ENCODE peak calls at places on chromosomes 12 and 14, in seven cellular contexts. H is AG04450, O is suprapubic skin, L is GM12878, M is testis, U is fibroblast of lung, V is bronchial epithelial cell. C is an unnamed sample.

GRCh38 chr14:92898732-92899131 is 24.2 kb upstream of the CHGA start:
- DNase-seq in H (no peak), O (no peak), L (no peak), M (no peak), U (no peak), V (no peak), C (no peak)

GRCh38 chr12:117854339-117855012 is 114.3 kb downstream of the KSR2 start:
- DNase-seq in H (no peak), O (no peak), L (no peak), M (peak), U (peak), V (peak), C (peak)

GRCh38 chr14:21350539-21350938 is 33.3 kb downstream of the SUPT16H start:
- DNase-seq in H (no peak), O (no peak), L (no peak), M (no peak), U (no peak), V (no peak), C (no peak)

GRCh38 chr12:5260086-5260485 is 171.8 kb upstream of the NTF3 start:
- DNase-seq in H (no peak), O (no peak), L (no peak), M (no peak), U (no peak), V (no peak), C (no peak)

GRCh38 chr14:53149656-53150319 is 3.3 kb downstream of the DDHD1 start:
- DNase-seq in H (no peak), O (no peak), L (no peak), M (no peak), U (no peak), V (no peak), C (no peak)

GRCh38 chr12:21774358-21775129 is at the start of gene KCNJ8:
- DNase-seq in H (peak), O (no peak), L (no peak), M (peak), U (peak), V (no peak), C (peak)

GRCh38 chr14:76307786-76308780 is 67.9 kb upstream of the ESRRB start:
- DNase-seq in H (no peak), O (peak), L (no peak), M (no peak), U (no peak), V (peak), C (no peak)

GRCh38 chr12:65656156-65656885 is 168.0 kb upstream of the HMGA2 start:
- DNase-seq in H (no peak), O (no peak), L (no peak), M (no peak), U (no peak), V (peak), C (no peak)

GRCh38 chr14:95993768-95994592 is 45.2 kb upstream of the C14orf132 start:
- DNase-seq in H (peak), O (no peak), L (peak), M (peak), U (peak), V (peak), C (peak)

GRCh38 chr14:77203611-77204456 is 22.2 kb downstream of the TMEM63C start:
- DNase-seq in H (no peak), O (no peak), L (no peak), M (no peak), U (no peak), V (no peak), C (no peak)

GRCh38 chr12:10169094-10169493 is 2.8 kb downstream of the OLR1 start:
- DNase-seq in H (peak), O (no peak), L (no peak), M (no peak), U (peak), V (no peak), C (no peak)

GRCh38 chr12:6632026-6632978 is 3.5 kb downstream of the LPAR5 start:
- DNase-seq in H (no peak), O (no peak), L (peak), M (peak), U (no peak), V (no peak), C (no peak)

GRCh38 chr12:54984602-54985376 is at the start of gene TESPA1:
- DNase-seq in H (no peak), O (no peak), L (peak), M (peak), U (no peak), V (no peak), C (peak)

GRCh38 chr14:88791252-88791621 is 1.5 kb downstream of the EML5 start:
- DNase-seq in H (no peak), O (no peak), L (no peak), M (no peak), U (no peak), V (no peak), C (no peak)
- H3K4me3 ChIP-seq in H (peak), O (no peak), L (no peak), M (peak), U (no peak), V (no peak), C (peak)

DNA sequence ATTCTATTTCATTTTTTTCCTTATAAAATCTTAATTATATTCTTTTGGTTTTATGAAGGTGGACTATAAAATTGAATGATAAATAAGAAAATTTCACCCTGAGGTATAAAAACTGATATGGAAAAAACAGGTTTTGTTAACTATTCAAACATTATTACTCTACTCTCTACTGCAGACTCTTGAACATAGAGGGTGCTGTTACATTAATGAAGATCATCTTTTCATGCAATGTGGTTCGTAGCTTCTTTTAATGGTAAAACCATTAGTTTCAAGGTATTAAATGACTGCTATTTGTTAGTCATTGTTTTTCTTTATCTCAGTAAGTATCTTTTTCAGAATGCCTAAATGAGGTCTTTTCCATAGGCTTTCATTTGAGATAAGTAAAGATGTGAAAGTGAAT is 510.4 kb downstream of the SLC16A7 start:
- DNase-seq in H (no peak), O (no peak), L (no peak), M (no peak), U (peak), V (peak), C (no peak)
- TF ChIP-seq CTCF in H (peak), O (no peak), L (no peak), M (no peak), U (peak), V (peak), C (peak)

DNA sequence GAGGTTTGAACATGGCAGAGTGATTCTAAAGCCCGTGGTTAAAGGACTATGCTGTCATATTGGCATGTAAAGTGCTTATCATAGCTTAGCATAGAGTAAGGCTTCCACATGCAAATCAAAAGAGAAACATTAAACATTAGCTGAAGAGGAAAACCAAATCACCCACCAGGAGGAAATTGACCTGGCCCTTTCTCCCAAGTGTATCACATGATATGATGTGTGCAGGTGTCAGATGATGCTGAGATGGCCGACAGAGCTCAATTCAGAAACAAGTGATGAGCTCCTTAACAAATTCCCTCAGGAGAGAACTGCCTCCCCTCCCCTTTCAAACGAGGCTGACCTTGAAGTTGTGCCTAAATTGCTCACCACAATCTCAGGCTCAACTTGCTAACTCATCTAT is 217.1 kb upstream of the BTG1 start:
- DNase-seq in H (no peak), O (no peak), L (peak), M (no peak), U (no peak), V (no peak), C (peak)
- H3K4me3 ChIP-seq in H (no peak), O (no peak), L (peak), M (no peak), U (no peak), V (no peak), C (peak)

GRCh38 chr12:113005759-113006158 is 27.4 kb downstream of the OAS2 start:
- DNase-seq in H (no peak), O (peak), L (no peak), M (no peak), U (no peak), V (no peak), C (no peak)
- TF ChIP-seq CTCF in H (peak), O (no peak), L (peak), M (no peak), U (peak), V (peak), C (peak)

C was measured in MM.1S.